ENCODE peak calls at places on chromosomes 12 and 14, in eight cellular contexts. S is heart right ventricle, Y is HCT116, W is adipocyte, I is pancreas, O is MM.1S, F is AG04450, Q is upper lobe of left lung. D is an unnamed sample. For H3K27me3 and H3K9me3, the result is how much of the 10 kb centered on the place peaks cover.

GRCh38 chr12:104578453-104578852 is 121.7 kb downstream of the CHST11 start:
- DNase-seq in S (no peak), Y (no peak), W (peak), I (no peak), O (no peak), F (no peak), Q (no peak), D (peak)

GRCh38 chr14:73235531-73236155 is 1.7 kb upstream of the PAPLN start:
- DNase-seq in S (no peak), Y (no peak), W (no peak), I (no peak), O (no peak), F (no peak), Q (no peak), D (no peak)

GRCh38 chr14:31243860-31244259 is 36.3 kb upstream of the HECTD1 start:
- DNase-seq in S (no peak), Y (peak), W (no peak), I (no peak), O (no peak), F (no peak), Q (no peak), D (no peak)

GRCh38 chr12:109609256-109609821 is 35.7 kb downstream of the MVK start:
- DNase-seq in S (no peak), Y (no peak), W (no peak), I (no peak), O (no peak), F (no peak), Q (no peak), D (no peak)

GRCh38 chr12:33323823-33324222 is 115.8 kb downstream of the SYT10 start:
- DNase-seq in S (no peak), Y (no peak), W (no peak), I (no peak), O (no peak), F (no peak), Q (no peak), D (no peak)

GRCh38 chr12:124379938-124380754 is 85.3 kb downstream of the RFLNA start:
- DNase-seq in S (peak), Y (no peak), W (peak), I (no peak), O (no peak), F (peak), Q (peak), D (peak)

GRCh38 chr14:45680531-45680930 is 427.5 kb upstream of the MIS18BP1 start:
- DNase-seq in S (no peak), Y (no peak), W (no peak), I (no peak), O (no peak), F (no peak), Q (no peak), D (no peak)

GRCh38 chr12:1939745-1940607 is 21.5 kb upstream of the CACNA2D4 start:
- DNase-seq in S (peak), Y (peak), W (peak), I (peak), O (peak), F (peak), Q (peak), D (peak)

GRCh38 chr12:19010726-19011125 is 118.8 kb upstream of the PLEKHA5 start:
- DNase-seq in S (no peak), Y (no peak), W (no peak), I (no peak), O (no peak), F (no peak), Q (peak), D (no peak)

GRCh38 chr14:76918176-76918750 is 92.1 kb downstream of the LRRC74A start:
- DNase-seq in S (peak), Y (no peak), W (peak), I (no peak), O (no peak), F (peak), Q (no peak), D (peak)

GRCh38 chr12:19915392-19916192 is 452.7 kb upstream of the PDE3A start:
- DNase-seq in S (no peak), Y (peak), W (peak), I (no peak), O (peak), F (no peak), Q (no peak), D (no peak)

GRCh38 chr14:66224492-66225178 is 261.5 kb upstream of the CCDC196 start:
- DNase-seq in S (no peak), Y (no peak), W (no peak), I (no peak), O (no peak), F (no peak), Q (no peak), D (no peak)

GRCh38 chr12:121983546-121984205 is 38.0 kb upstream of the BCL7A start:
- DNase-seq in S (no peak), Y (no peak), W (no peak), I (no peak), O (no peak), F (no peak), Q (no peak), D (no peak)

GRCh38 chr14:61147898-61148549 is 133.1 kb downstream of the TMEM30B start:
- DNase-seq in S (peak), Y (peak), W (peak), I (no peak), O (no peak), F (peak), Q (peak), D (no peak)

GRCh38 chr12:21527451-21528180 is 1.5 kb downstream of the SPX start:
- DNase-seq in S (peak), Y (no peak), W (peak), I (peak), O (peak), F (no peak), Q (peak), D (peak)

GRCh38 chr14:52918486-52918885 is 32.4 kb downstream of the FERMT2 start:
- DNase-seq in S (no peak), Y (no peak), W (peak), I (no peak), O (peak), F (no peak), Q (no peak), D (no peak)

GRCh38 chr12:89364058-89364457 is 11.8 kb upstream of the DUSP6 start:
- DNase-seq in S (no peak), Y (no peak), W (no peak), I (no peak), O (no peak), F (no peak), Q (no peak), D (no peak)

GRCh38 chr12:27869567-27869966 is 89.5 kb upstream of the MANSC4 start:
- DNase-seq in S (peak), Y (no peak), W (no peak), I (no peak), O (no peak), F (no peak), Q (peak), D (no peak)

GRCh38 chr12:2358986-2359658 is 306.3 kb downstream of the CACNA1C start:
- DNase-seq in S (no peak), Y (no peak), W (no peak), I (no peak), O (no peak), F (no peak), Q (no peak), D (no peak)

GRCh38 chr14:54627718-54628345 is 60.9 kb downstream of the SAMD4A start:
- DNase-seq in S (peak), Y (no peak), W (peak), I (no peak), O (peak), F (no peak), Q (peak), D (no peak)

GRCh38 chr14:83992857-83993256 is 1537.1 kb upstream of the FLRT2 start:
- DNase-seq in S (no peak), Y (no peak), W (no peak), I (no peak), O (no peak), F (no peak), Q (no peak), D (no peak)

GRCh38 chr12:93622485-93622884 is 50.0 kb downstream of the SOCS2 start:
- DNase-seq in S (no peak), Y (no peak), W (peak), I (no peak), O (no peak), F (no peak), Q (no peak), D (peak)

GRCh38 chr12:93853698-93854478 is 176.7 kb downstream of the CRADD start:
- DNase-seq in S (no peak), Y (no peak), W (no peak), I (no peak), O (no peak), F (no peak), Q (no peak), D (no peak)

DNA sequence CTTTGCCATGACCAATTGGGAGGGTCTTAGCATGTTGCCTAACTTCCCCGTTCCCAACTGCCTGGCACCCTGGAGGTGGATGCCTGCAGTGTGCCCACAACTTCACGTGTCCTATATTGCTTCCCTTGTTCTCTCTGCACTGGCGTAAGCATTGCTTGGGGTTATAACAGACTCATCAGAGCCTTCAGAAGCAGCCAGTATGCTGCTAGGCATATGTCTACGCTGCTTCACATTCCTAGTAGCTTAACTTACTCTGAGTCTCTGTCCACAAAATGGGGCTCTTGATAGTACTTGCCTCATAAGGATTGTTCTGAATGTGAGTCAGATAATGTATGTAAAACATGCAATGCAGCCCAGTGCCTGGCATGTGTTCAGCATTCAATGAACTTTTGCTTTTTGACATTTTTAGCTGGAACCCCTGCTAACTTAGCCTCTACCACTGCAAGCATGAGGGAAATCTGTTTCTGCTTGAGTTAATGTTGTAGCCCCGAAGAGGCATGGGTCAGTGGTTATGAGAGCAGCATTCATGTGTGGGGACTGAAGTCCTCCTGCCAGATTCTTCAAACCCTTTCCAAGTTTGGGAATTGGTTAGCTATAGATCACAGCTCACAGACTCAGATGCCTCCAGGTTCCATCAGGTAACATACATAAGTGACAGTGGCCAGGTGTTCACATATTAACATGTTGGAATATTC is 2.8 kb downstream of the SLC5A8 start:
- DNase-seq in S (no peak), Y (no peak), W (peak), I (no peak), O (no peak), F (no peak), Q (no peak), D (no peak)
- H3K27me3 ChIP-seq in S (under half), Y (under half), W (under half), I (under half), O (under half), F (under half), Q (under half), D (under half)

DNA sequence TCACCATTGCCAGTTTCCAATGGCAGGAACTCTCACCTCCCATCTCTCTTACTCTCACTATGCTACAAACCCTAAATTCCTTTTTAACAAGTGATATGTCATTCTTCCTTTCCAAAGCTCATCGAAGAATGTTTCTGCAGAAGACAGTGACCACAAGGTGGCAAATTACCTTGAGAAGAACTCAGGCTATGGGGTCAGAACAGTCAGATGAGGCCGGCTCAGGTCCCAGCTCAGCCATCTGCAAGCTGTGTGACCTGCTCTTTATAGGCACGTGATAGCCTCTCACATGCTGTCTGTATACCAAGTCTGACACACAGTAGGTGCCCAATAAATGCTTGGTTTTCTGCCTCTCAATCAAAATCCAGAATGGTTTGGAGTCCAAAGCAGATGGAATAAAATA is 80.7 kb downstream of the FOXN3 start:
- DNase-seq in S (no peak), Y (no peak), W (no peak), I (no peak), O (no peak), F (no peak), Q (no peak), D (no peak)
- H3K4me3 ChIP-seq in S (no peak), Y (no peak), W (no peak), I (no peak), O (no peak), F (no peak), Q (no peak), D (no peak)

GRCh38 chr12:68069276-68069675 is 80.0 kb downstream of the IFNG-AS1 start:
- DNase-seq in S (no peak), Y (no peak), W (no peak), I (no peak), O (no peak), F (no peak), Q (no peak), D (no peak)

GRCh38 chr12:68065163-68065562 is 75.9 kb downstream of the IFNG-AS1 start:
- DNase-seq in S (no peak), Y (no peak), W (no peak), I (no peak), O (no peak), F (no peak), Q (no peak), D (no peak)

GRCh38 chr12:68067762-68068376 is 78.6 kb downstream of the IFNG-AS1 start:
- DNase-seq in S (no peak), Y (peak), W (peak), I (no peak), O (no peak), F (no peak), Q (no peak), D (no peak)

GRCh38 chr12:68063900-68064590 is 74.8 kb downstream of the IFNG-AS1 start:
- DNase-seq in S (no peak), Y (no peak), W (no peak), I (no peak), O (no peak), F (no peak), Q (no peak), D (no peak)

DNA sequence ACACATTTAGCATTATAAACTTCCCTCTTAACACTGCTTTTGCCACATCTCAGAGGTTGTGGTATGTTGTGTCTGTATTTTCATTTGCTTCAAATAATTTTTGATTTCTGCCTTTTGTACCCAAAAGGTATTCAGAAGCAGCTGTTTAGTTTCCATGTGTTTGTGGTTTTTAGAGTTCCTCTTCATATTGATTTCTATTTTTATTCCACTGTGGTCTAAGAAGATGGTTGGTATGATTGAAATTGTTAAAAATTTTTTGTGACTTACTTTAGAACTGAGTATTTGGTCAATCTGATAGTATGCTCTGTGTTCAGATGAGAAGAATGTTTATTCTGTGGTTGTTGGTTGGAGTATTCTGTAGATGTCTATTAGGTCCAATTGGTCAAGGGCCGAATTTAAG is 76.4 kb downstream of the IFNG-AS1 start:
- DNase-seq in S (no peak), Y (no peak), W (no peak), I (no peak), O (peak), F (no peak), Q (no peak), D (no peak)
- H3K9me3 ChIP-seq in S (under half), Y (under half), W (under half), I (under half), O (under half), F (under half), Q (under half), D (under half)

GRCh38 chr14:50452285-50452684 is 55.6 kb upstream of the CDKL1 start:
- DNase-seq in S (no peak), Y (no peak), W (peak), I (no peak), O (no peak), F (no peak), Q (no peak), D (no peak)
- H3K27me3 ChIP-seq in S (under half), Y (under half), W (under half), I (under half), O (under half), F (under half), Q (under half), D (under half)

D was measured in MG63.